ENCODE peak calls at places on chromosome X, in eight cellular contexts. P, O, D, Z, C, Q, S and W are unnamed samples.

GRCh38 chrX:151920530-151920929 is 7.8 kb downstream of the MAGEA4 start:
- DNase-seq in S (no peak), O (no peak), D (no peak), C (no peak), P (no peak), Z (no peak), Q (no peak), W (no peak)

GRCh38 chrX:150164971-150165605 is 198.0 kb upstream of the MAMLD1 start:
- DNase-seq in P (peak), O (no peak), D (no peak), Z (no peak), S (no peak), Q (no peak), C (no peak), W (peak)

GRCh38 chrX:30577362-30577961 is at the start of gene TASL:
- DNase-seq in C (no peak), O (peak), Q (peak), Z (no peak), P (no peak), S (no peak), D (no peak), W (no peak)

GRCh38 chrX:12013220-12013619 is 125.1 kb upstream of the FRMPD4 start:
- DNase-seq in C (peak), S (peak), Q (no peak), Z (no peak), D (no peak), P (peak), O (no peak), W (peak)

GRCh38 chrX:78024349-78025108 is 55.1 kb upstream of the PGAM4 start:
- DNase-seq in O (no peak), Q (peak), P (peak), C (peak), S (peak), D (no peak), Z (no peak), W (peak)

GRCh38 chrX:47240619-47241018 is 7.8 kb downstream of the USP11 start:
- DNase-seq in Q (no peak), P (no peak), O (no peak), D (no peak), Z (no peak), S (no peak), C (no peak), W (no peak)

GRCh38 chrX:8364369-8365141 is 100.1 kb upstream of the VCX3B start:
- DNase-seq in Q (peak), Z (no peak), S (no peak), C (peak), D (peak), O (no peak), P (no peak), W (peak)

GRCh38 chrX:3743821-3744439 is 30.5 kb upstream of the PRKX start:
- DNase-seq in O (no peak), D (no peak), P (no peak), S (no peak), Z (no peak), C (no peak), Q (peak), W (no peak)

GRCh38 chrX:48021026-48021900 is 14.5 kb downstream of the SPACA5 start:
- DNase-seq in Q (peak), O (peak), C (peak), S (peak), D (peak), P (peak), Z (peak), W (peak)

GRCh38 chrX:15761564-15762191 is 23.6 kb downstream of the CA5B start:
- DNase-seq in C (peak), Q (peak), O (peak), S (peak), P (peak), D (no peak), Z (peak), W (peak)

GRCh38 chrX:65127804-65128203 is 151.6 kb upstream of the ZC4H2 start:
- DNase-seq in Z (no peak), C (no peak), S (no peak), O (no peak), P (peak), Q (peak), D (no peak), W (no peak)

GRCh38 chrX:80573275-80573674 is 153.0 kb downstream of the TENT5D start:
- DNase-seq in D (no peak), O (no peak), P (no peak), S (no peak), Q (no peak), C (no peak), Z (no peak), W (no peak)

GRCh38 chrX:11367609-11368430 is 74.6 kb downstream of the AMELX start:
- DNase-seq in P (peak), D (no peak), Q (no peak), C (no peak), O (no peak), S (peak), Z (no peak), W (peak)

GRCh38 chrX:20061869-20062254 is 54.8 kb downstream of the MAP7D2 start:
- DNase-seq in P (peak), Q (no peak), C (no peak), O (no peak), S (peak), D (no peak), Z (no peak), W (peak)

GRCh38 chrX:103533428-103534216 is 14.3 kb upstream of the RAB40A start:
- DNase-seq in Z (peak), P (peak), C (peak), D (peak), Q (peak), S (peak), O (peak), W (peak)

GRCh38 chrX:31199051-31199769 is 127.4 kb upstream of the FTHL17 start:
- DNase-seq in Z (no peak), O (no peak), D (no peak), C (no peak), Q (no peak), S (peak), P (peak), W (no peak)

GRCh38 chrX:24647257-24648058 is at the start of gene PCYT1B:
- DNase-seq in Q (peak), S (no peak), D (peak), C (peak), Z (no peak), P (peak), O (peak), W (peak)

GRCh38 chrX:135484636-135485289 is 35.7 kb upstream of the INTS6L start:
- DNase-seq in C (peak), Q (peak), O (peak), D (no peak), S (peak), P (peak), Z (no peak), W (peak)

GRCh38 chrX:120741452-120741851 is 111.6 kb upstream of the C1GALT1C1 start:
- DNase-seq in Z (no peak), S (no peak), O (no peak), Q (no peak), C (peak), P (no peak), D (no peak), W (no peak)

GRCh38 chrX:137792214-137792613 is 226.3 kb downstream of the ZIC3 start:
- DNase-seq in Q (no peak), O (no peak), S (no peak), C (no peak), D (no peak), P (no peak), Z (no peak), W (no peak)

GRCh38 chrX:48514126-48514806 is 5.5 kb downstream of the PORCN start:
- DNase-seq in Z (no peak), D (no peak), C (no peak), P (no peak), S (no peak), Q (no peak), O (no peak), W (no peak)